ENCODE peak calls at places on chromosomes 3 and 15, in six cellular contexts. One of them, this sample, is unnamed.

GRCh38 chr15:91603681-91604080 is 249.8 kb upstream of the SLCO3A1 start:
- DNase-seq in stimulated activated CD8-positive, alpha-beta memory T cell treated with anti-CD3 and anti-CD28 coated beads, Interleukin-4, amount 100 ng/mL, for 24 hours: no peak
- DNase-seq in effector CD4-positive, alpha-beta T cell: no peak
- DNase-seq in NCI-H1436: no peak
- DNase-seq in activated CD8-positive, alpha-beta T cell treated with anti-CD3 and anti-CD28 coated beads, Interleukin-2, amount 10 ng/mL, durations not matched to agents 7 days and 5 days: no peak
- DNase-seq in PC-3: no peak
- DNase-seq in this sample: no peak

GRCh38 chr3:197300361-197300760 is 1.9 kb upstream of the DLG1 start:
- DNase-seq in stimulated activated CD8-positive, alpha-beta memory T cell treated with anti-CD3 and anti-CD28 coated beads, Interleukin-4, amount 100 ng/mL, for 24 hours: no peak
- DNase-seq in effector CD4-positive, alpha-beta T cell: no peak
- DNase-seq in NCI-H1436: no peak
- DNase-seq in activated CD8-positive, alpha-beta T cell treated with anti-CD3 and anti-CD28 coated beads, Interleukin-2, amount 10 ng/mL, durations not matched to agents 7 days and 5 days: no peak
- DNase-seq in PC-3: no peak
- DNase-seq in this sample: no peak

GRCh38 chr3:168249048-168249538 is 153.4 kb upstream of the GOLIM4 start:
- DNase-seq in stimulated activated CD8-positive, alpha-beta memory T cell treated with anti-CD3 and anti-CD28 coated beads, Interleukin-4, amount 100 ng/mL, for 24 hours: no peak
- DNase-seq in effector CD4-positive, alpha-beta T cell: no peak
- DNase-seq in NCI-H1436: no peak
- DNase-seq in activated CD8-positive, alpha-beta T cell treated with anti-CD3 and anti-CD28 coated beads, Interleukin-2, amount 10 ng/mL, durations not matched to agents 7 days and 5 days: no peak
- DNase-seq in PC-3: peak; percentile 8
- DNase-seq in this sample: no peak

GRCh38 chr3:101484805-101485620 is 28.0 kb downstream of the SENP7 start:
- DNase-seq in stimulated activated CD8-positive, alpha-beta memory T cell treated with anti-CD3 and anti-CD28 coated beads, Interleukin-4, amount 100 ng/mL, for 24 hours: no peak
- DNase-seq in effector CD4-positive, alpha-beta T cell: no peak
- DNase-seq in NCI-H1436: no peak
- DNase-seq in activated CD8-positive, alpha-beta T cell treated with anti-CD3 and anti-CD28 coated beads, Interleukin-2, amount 10 ng/mL, durations not matched to agents 7 days and 5 days: no peak
- DNase-seq in PC-3: peak; percentile 28
- DNase-seq in this sample: no peak

GRCh38 chr3:37272743-37273142 is 98.4 kb upstream of the LRRFIP2 start:
- DNase-seq in stimulated activated CD8-positive, alpha-beta memory T cell treated with anti-CD3 and anti-CD28 coated beads, Interleukin-4, amount 100 ng/mL, for 24 hours: no peak
- DNase-seq in effector CD4-positive, alpha-beta T cell: no peak
- DNase-seq in NCI-H1436: no peak
- DNase-seq in activated CD8-positive, alpha-beta T cell treated with anti-CD3 and anti-CD28 coated beads, Interleukin-2, amount 10 ng/mL, durations not matched to agents 7 days and 5 days: no peak
- DNase-seq in PC-3: no peak
- DNase-seq in this sample: no peak

GRCh38 chr3:70273492-70273891 is 38.9 kb downstream of the MDFIC2 start:
- DNase-seq in stimulated activated CD8-positive, alpha-beta memory T cell treated with anti-CD3 and anti-CD28 coated beads, Interleukin-4, amount 100 ng/mL, for 24 hours: no peak
- DNase-seq in effector CD4-positive, alpha-beta T cell: no peak
- DNase-seq in NCI-H1436: no peak
- DNase-seq in activated CD8-positive, alpha-beta T cell treated with anti-CD3 and anti-CD28 coated beads, Interleukin-2, amount 10 ng/mL, durations not matched to agents 7 days and 5 days: no peak
- DNase-seq in PC-3: no peak
- DNase-seq in this sample: no peak

GRCh38 chr15:40942865-40943264 is 10.4 kb upstream of the CHAC1 start:
- DNase-seq in stimulated activated CD8-positive, alpha-beta memory T cell treated with anti-CD3 and anti-CD28 coated beads, Interleukin-4, amount 100 ng/mL, for 24 hours: no peak
- DNase-seq in effector CD4-positive, alpha-beta T cell: no peak
- DNase-seq in NCI-H1436: no peak
- DNase-seq in activated CD8-positive, alpha-beta T cell treated with anti-CD3 and anti-CD28 coated beads, Interleukin-2, amount 10 ng/mL, durations not matched to agents 7 days and 5 days: no peak
- DNase-seq in PC-3: no peak
- DNase-seq in this sample: no peak

GRCh38 chr3:117355566-117355965 is 646.0 kb downstream of the TUSC7 start:
- DNase-seq in stimulated activated CD8-positive, alpha-beta memory T cell treated with anti-CD3 and anti-CD28 coated beads, Interleukin-4, amount 100 ng/mL, for 24 hours: no peak
- DNase-seq in effector CD4-positive, alpha-beta T cell: no peak
- DNase-seq in NCI-H1436: peak; percentile 64
- DNase-seq in activated CD8-positive, alpha-beta T cell treated with anti-CD3 and anti-CD28 coated beads, Interleukin-2, amount 10 ng/mL, durations not matched to agents 7 days and 5 days: no peak
- DNase-seq in PC-3: no peak
- DNase-seq in this sample: peak; percentile 35

GRCh38 chr3:50401973-50402372 is 42.7 kb upstream of the TMEM115 start:
- DNase-seq in stimulated activated CD8-positive, alpha-beta memory T cell treated with anti-CD3 and anti-CD28 coated beads, Interleukin-4, amount 100 ng/mL, for 24 hours: no peak
- DNase-seq in effector CD4-positive, alpha-beta T cell: no peak
- DNase-seq in NCI-H1436: no peak
- DNase-seq in activated CD8-positive, alpha-beta T cell treated with anti-CD3 and anti-CD28 coated beads, Interleukin-2, amount 10 ng/mL, durations not matched to agents 7 days and 5 days: no peak
- DNase-seq in PC-3: peak; percentile 30
- DNase-seq in this sample: no peak

GRCh38 chr15:59366368-59367021 is 6.2 kb downstream of the MYO1E start:
- DNase-seq in stimulated activated CD8-positive, alpha-beta memory T cell treated with anti-CD3 and anti-CD28 coated beads, Interleukin-4, amount 100 ng/mL, for 24 hours: no peak
- DNase-seq in effector CD4-positive, alpha-beta T cell: no peak
- DNase-seq in NCI-H1436: no peak
- DNase-seq in activated CD8-positive, alpha-beta T cell treated with anti-CD3 and anti-CD28 coated beads, Interleukin-2, amount 10 ng/mL, durations not matched to agents 7 days and 5 days: no peak
- DNase-seq in PC-3: peak; percentile 56
- DNase-seq in this sample: no peak

GRCh38 chr3:25182794-25183193 is 245.3 kb upstream of the RARB start:
- DNase-seq in stimulated activated CD8-positive, alpha-beta memory T cell treated with anti-CD3 and anti-CD28 coated beads, Interleukin-4, amount 100 ng/mL, for 24 hours: no peak
- DNase-seq in effector CD4-positive, alpha-beta T cell: no peak
- DNase-seq in NCI-H1436: no peak
- DNase-seq in activated CD8-positive, alpha-beta T cell treated with anti-CD3 and anti-CD28 coated beads, Interleukin-2, amount 10 ng/mL, durations not matched to agents 7 days and 5 days: no peak
- DNase-seq in PC-3: no peak
- DNase-seq in this sample: no peak

GRCh38 chr15:27834684-27835083 is 264.4 kb downstream of the OCA2 start:
- DNase-seq in stimulated activated CD8-positive, alpha-beta memory T cell treated with anti-CD3 and anti-CD28 coated beads, Interleukin-4, amount 100 ng/mL, for 24 hours: no peak
- DNase-seq in effector CD4-positive, alpha-beta T cell: no peak
- DNase-seq in NCI-H1436: no peak
- DNase-seq in activated CD8-positive, alpha-beta T cell treated with anti-CD3 and anti-CD28 coated beads, Interleukin-2, amount 10 ng/mL, durations not matched to agents 7 days and 5 days: no peak
- DNase-seq in PC-3: no peak
- DNase-seq in this sample: no peak

GRCh38 chr3:159922861-159923312 is 65.7 kb upstream of the IL12A start:
- DNase-seq in stimulated activated CD8-positive, alpha-beta memory T cell treated with anti-CD3 and anti-CD28 coated beads, Interleukin-4, amount 100 ng/mL, for 24 hours: no peak
- DNase-seq in effector CD4-positive, alpha-beta T cell: no peak
- DNase-seq in NCI-H1436: no peak
- DNase-seq in activated CD8-positive, alpha-beta T cell treated with anti-CD3 and anti-CD28 coated beads, Interleukin-2, amount 10 ng/mL, durations not matched to agents 7 days and 5 days: no peak
- DNase-seq in PC-3: no peak
- DNase-seq in this sample: no peak

GRCh38 chr15:99451484-99451883 is 114.3 kb upstream of the MEF2A start:
- DNase-seq in stimulated activated CD8-positive, alpha-beta memory T cell treated with anti-CD3 and anti-CD28 coated beads, Interleukin-4, amount 100 ng/mL, for 24 hours: no peak
- DNase-seq in effector CD4-positive, alpha-beta T cell: no peak
- DNase-seq in NCI-H1436: no peak
- DNase-seq in activated CD8-positive, alpha-beta T cell treated with anti-CD3 and anti-CD28 coated beads, Interleukin-2, amount 10 ng/mL, durations not matched to agents 7 days and 5 days: no peak
- DNase-seq in PC-3: no peak
- DNase-seq in this sample: no peak

GRCh38 chr15:69561071-69561784 is 108.6 kb downstream of the RPLP1 start:
- DNase-seq in stimulated activated CD8-positive, alpha-beta memory T cell treated with anti-CD3 and anti-CD28 coated beads, Interleukin-4, amount 100 ng/mL, for 24 hours: no peak
- DNase-seq in effector CD4-positive, alpha-beta T cell: no peak
- DNase-seq in NCI-H1436: peak; percentile 84
- DNase-seq in activated CD8-positive, alpha-beta T cell treated with anti-CD3 and anti-CD28 coated beads, Interleukin-2, amount 10 ng/mL, durations not matched to agents 7 days and 5 days: no peak
- DNase-seq in PC-3: no peak
- DNase-seq in this sample: no peak

GRCh38 chr3:17158941-17159682 is 274.4 kb downstream of the PLCL2 start:
- DNase-seq in stimulated activated CD8-positive, alpha-beta memory T cell treated with anti-CD3 and anti-CD28 coated beads, Interleukin-4, amount 100 ng/mL, for 24 hours: no peak
- DNase-seq in effector CD4-positive, alpha-beta T cell: no peak
- DNase-seq in NCI-H1436: no peak
- DNase-seq in activated CD8-positive, alpha-beta T cell treated with anti-CD3 and anti-CD28 coated beads, Interleukin-2, amount 10 ng/mL, durations not matched to agents 7 days and 5 days: no peak
- DNase-seq in PC-3: peak; percentile 28
- DNase-seq in this sample: no peak

GRCh38 chr3:37554364-37554763 is 307.3 kb upstream of the CTDSPL start:
- DNase-seq in stimulated activated CD8-positive, alpha-beta memory T cell treated with anti-CD3 and anti-CD28 coated beads, Interleukin-4, amount 100 ng/mL, for 24 hours: no peak
- DNase-seq in effector CD4-positive, alpha-beta T cell: no peak
- DNase-seq in NCI-H1436: no peak
- DNase-seq in activated CD8-positive, alpha-beta T cell treated with anti-CD3 and anti-CD28 coated beads, Interleukin-2, amount 10 ng/mL, durations not matched to agents 7 days and 5 days: no peak
- DNase-seq in PC-3: peak; percentile 21
- DNase-seq in this sample: no peak

GRCh38 chr3:14117468-14118399 is 6.9 kb downstream of the CHCHD4 start:
- DNase-seq in stimulated activated CD8-positive, alpha-beta memory T cell treated with anti-CD3 and anti-CD28 coated beads, Interleukin-4, amount 100 ng/mL, for 24 hours: no peak
- DNase-seq in effector CD4-positive, alpha-beta T cell: no peak
- DNase-seq in NCI-H1436: no peak
- DNase-seq in activated CD8-positive, alpha-beta T cell treated with anti-CD3 and anti-CD28 coated beads, Interleukin-2, amount 10 ng/mL, durations not matched to agents 7 days and 5 days: no peak
- DNase-seq in PC-3: no peak
- DNase-seq in this sample: no peak